ENCODE peak calls at places on chromosomes 1 and 21, in eight cellular contexts. N, E, J, Y, M, A, X and C are unnamed samples.

GRCh38 chr1:58932820-58933598 is 149.2 kb upstream of the JUN start:
- DNase-seq in E (peak), M (no peak), A (peak), J (peak), X (peak), Y (peak), N (no peak), C (peak)

GRCh38 chr1:4137621-4138390 is 237.7 kb upstream of the C1orf174 start:
- DNase-seq in N (no peak), E (no peak), Y (no peak), X (no peak), M (no peak), A (no peak), J (no peak), C (no peak)

GRCh38 chr1:8145525-8145924 is 119.4 kb upstream of the ERRFI1 start:
- DNase-seq in E (no peak), M (no peak), N (no peak), Y (no peak), X (no peak), A (no peak), J (no peak), C (peak)

GRCh38 chr1:198778049-198778448 is 139.2 kb downstream of the PTPRC start:
- DNase-seq in E (no peak), X (peak), N (no peak), J (no peak), M (no peak), Y (no peak), A (no peak), C (peak)

GRCh38 chr1:26189751-26190275 is 589 bp upstream of the CATSPER4 start:
- DNase-seq in E (no peak), J (no peak), X (no peak), A (no peak), Y (no peak), M (no peak), N (no peak), C (no peak)

GRCh38 chr1:68011786-68012375 is 38.5 kb downstream of the DIRAS3 start:
- DNase-seq in X (peak), A (no peak), E (no peak), N (no peak), M (no peak), Y (no peak), J (peak), C (no peak)

GRCh38 chr1:26686795-26687194 is 9.0 kb upstream of the ARID1A start:
- DNase-seq in E (no peak), Y (no peak), X (no peak), A (no peak), N (no peak), M (no peak), J (no peak), C (peak)

GRCh38 chr1:15305366-15305765 is 58.3 kb downstream of the FHAD1 start:
- DNase-seq in M (no peak), A (no peak), X (peak), J (no peak), Y (no peak), E (no peak), N (no peak), C (peak)

GRCh38 chr1:39046811-39047210 is 20.7 kb downstream of the NDUFS5 start:
- DNase-seq in N (no peak), J (no peak), Y (no peak), M (no peak), E (no peak), X (no peak), A (no peak), C (no peak)

GRCh38 chr1:248841702-248842395 is 3.8 kb downstream of the ZNF672 start:
- DNase-seq in J (peak), X (peak), N (peak), M (no peak), A (no peak), E (peak), Y (no peak), C (peak)

GRCh38 chr1:214122110-214122509 is 134.3 kb downstream of the PROX1 start:
- DNase-seq in E (no peak), Y (no peak), J (no peak), N (no peak), A (no peak), X (no peak), M (no peak), C (no peak)

GRCh38 chr1:88684482-88685238 is 587 bp downstream of the PKN2 start:
- DNase-seq in J (no peak), M (peak), X (peak), Y (no peak), E (peak), A (peak), N (peak), C (peak)
- TF ChIP-seq CTCF in J (no peak), M (no peak), X (no peak), Y (no peak), E (no peak), A (no peak), N (peak), C (peak)

GRCh38 chr21:45620201-45620600 is 23.3 kb upstream of the PCBP3 start:
- DNase-seq in E (peak), X (no peak), J (no peak), Y (no peak), N (no peak), A (no peak), M (no peak), C (no peak)

GRCh38 chr21:45617021-45617930 is 26.2 kb upstream of the PCBP3 start:
- DNase-seq in E (peak), Y (no peak), N (no peak), A (no peak), J (no peak), X (no peak), M (no peak), C (no peak)

GRCh38 chr21:45618846-45619485 is 24.6 kb upstream of the PCBP3 start:
- DNase-seq in J (peak), Y (no peak), X (no peak), E (peak), A (no peak), N (no peak), M (no peak), C (no peak)

GRCh38 chr21:45615145-45615711 is 28.3 kb upstream of the PCBP3 start:
- DNase-seq in X (peak), N (no peak), Y (no peak), M (no peak), A (peak), E (peak), J (no peak), C (peak)

DNA sequence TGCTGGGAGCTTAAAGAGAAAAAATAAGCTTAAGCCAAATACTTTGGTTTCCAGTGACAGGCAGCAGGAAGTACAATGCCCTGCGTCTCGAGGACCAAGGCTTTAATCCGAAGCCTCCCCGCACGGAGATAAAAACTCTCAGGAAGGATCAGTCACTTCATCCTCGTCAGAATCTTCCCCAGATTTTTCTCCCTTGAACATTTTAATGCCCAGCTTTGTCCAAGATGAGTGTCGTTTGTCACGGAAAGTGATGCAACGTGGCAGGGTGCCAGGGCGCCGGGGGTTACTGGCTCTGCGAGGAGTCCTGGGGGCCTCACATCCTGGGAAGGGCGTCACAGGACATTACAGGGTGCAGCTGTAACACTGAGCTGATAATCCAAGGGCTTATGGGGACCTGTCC is 25.2 kb upstream of the PCBP3 start:
- DNase-seq in M (no peak), Y (no peak), N (no peak), J (peak), X (peak), E (peak), A (no peak), C (peak)
- TF ChIP-seq CTCF in M (no peak), Y (no peak), N (no peak), J (no peak), X (no peak), E (no peak), A (no peak), C (no peak)

GRCh38 chr1:223714849-223715709 is 2.7 kb downstream of the CAPN2 start:
- DNase-seq in Y (no peak), X (peak), E (peak), J (peak), A (no peak), M (no peak), N (no peak), C (peak)
- TF ChIP-seq CTCF in Y (no peak), X (peak), E (no peak), J (no peak), A (no peak), M (no peak), N (no peak), C (peak)

GRCh38 chr1:157104598-157105293 is 5.1 kb upstream of the ETV3L start:
- DNase-seq in N (no peak), J (no peak), Y (no peak), X (peak), A (no peak), E (no peak), M (no peak), C (peak)
- TF ChIP-seq CTCF in N (no peak), J (no peak), Y (no peak), X (no peak), A (no peak), E (no peak), M (no peak), C (no peak)

GRCh38 chr1:206081811-206082210 is 28.8 kb downstream of the RHEX start:
- DNase-seq in X (no peak), E (no peak), A (peak), M (no peak), N (no peak), Y (no peak), J (no peak), C (no peak)
- TF ChIP-seq CTCF in X (no peak), E (no peak), A (no peak), M (no peak), N (no peak), Y (no peak), J (no peak), C (no peak)

GRCh38 chr1:61585714-61586113 is 139.2 kb downstream of the TM2D1 start:
- DNase-seq in X (no peak), Y (no peak), N (no peak), E (no peak), A (no peak), J (no peak), M (no peak), C (no peak)

GRCh38 chr1:61588736-61589381 is 136.1 kb downstream of the TM2D1 start:
- DNase-seq in E (peak), Y (peak), A (peak), N (peak), M (no peak), X (peak), J (peak), C (peak)

GRCh38 chr1:61589382-61589765 is 135.6 kb downstream of the TM2D1 start:
- DNase-seq in J (no peak), X (no peak), Y (no peak), M (no peak), E (no peak), A (no peak), N (peak), C (peak)

DNA sequence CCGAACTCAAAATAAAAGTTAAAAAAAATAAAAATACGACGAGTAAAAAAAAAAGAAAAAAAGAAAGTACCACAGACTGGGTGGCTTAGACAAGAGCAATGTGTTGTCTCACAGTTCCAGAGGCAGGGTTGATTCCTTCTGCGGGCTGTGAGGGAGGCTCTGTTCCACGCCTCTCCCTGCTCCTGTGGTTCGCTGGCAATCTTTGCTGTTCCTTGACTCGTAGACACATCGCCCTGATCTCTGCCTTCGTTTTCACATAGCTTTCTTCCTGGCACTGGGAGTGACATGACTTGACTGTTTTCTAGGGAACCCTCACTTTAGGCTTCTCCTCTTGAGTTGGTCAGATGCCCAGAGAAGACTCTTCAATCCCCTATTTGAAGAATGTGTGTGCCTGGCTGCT is 133.6 kb downstream of the TM2D1 start:
- DNase-seq in A (no peak), Y (no peak), N (no peak), E (no peak), J (no peak), X (no peak), M (no peak), C (no peak)
- TF ChIP-seq CTCF in A (no peak), Y (no peak), N (no peak), E (no peak), J (no peak), X (no peak), M (no peak), C (no peak)

DNA sequence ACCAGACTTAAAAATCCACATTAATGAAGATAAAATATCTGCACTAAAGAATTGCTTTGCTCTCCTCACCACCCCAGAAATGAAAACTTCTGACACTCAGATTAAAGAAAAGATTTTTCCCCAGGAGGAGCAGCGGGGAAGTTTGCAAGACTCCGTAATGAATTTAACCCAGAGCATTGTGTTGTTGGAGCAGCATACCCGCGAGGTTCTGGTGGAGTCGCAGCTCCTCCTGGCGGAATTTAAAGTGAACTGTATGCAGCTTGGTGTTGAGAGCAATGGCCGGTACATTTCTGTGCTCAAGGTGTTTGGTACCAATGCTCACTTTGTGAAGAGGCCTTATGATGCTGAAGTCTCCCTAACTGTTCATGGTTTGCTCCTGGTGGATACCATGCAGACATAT is 46.4 kb downstream of the VPS13D start:
- DNase-seq in Y (no peak), E (peak), M (no peak), X (peak), A (peak), J (peak), N (peak), C (peak)
- TF ChIP-seq CTCF in Y (peak), E (peak), M (peak), X (peak), A (peak), J (peak), N (peak), C (peak)

DNA sequence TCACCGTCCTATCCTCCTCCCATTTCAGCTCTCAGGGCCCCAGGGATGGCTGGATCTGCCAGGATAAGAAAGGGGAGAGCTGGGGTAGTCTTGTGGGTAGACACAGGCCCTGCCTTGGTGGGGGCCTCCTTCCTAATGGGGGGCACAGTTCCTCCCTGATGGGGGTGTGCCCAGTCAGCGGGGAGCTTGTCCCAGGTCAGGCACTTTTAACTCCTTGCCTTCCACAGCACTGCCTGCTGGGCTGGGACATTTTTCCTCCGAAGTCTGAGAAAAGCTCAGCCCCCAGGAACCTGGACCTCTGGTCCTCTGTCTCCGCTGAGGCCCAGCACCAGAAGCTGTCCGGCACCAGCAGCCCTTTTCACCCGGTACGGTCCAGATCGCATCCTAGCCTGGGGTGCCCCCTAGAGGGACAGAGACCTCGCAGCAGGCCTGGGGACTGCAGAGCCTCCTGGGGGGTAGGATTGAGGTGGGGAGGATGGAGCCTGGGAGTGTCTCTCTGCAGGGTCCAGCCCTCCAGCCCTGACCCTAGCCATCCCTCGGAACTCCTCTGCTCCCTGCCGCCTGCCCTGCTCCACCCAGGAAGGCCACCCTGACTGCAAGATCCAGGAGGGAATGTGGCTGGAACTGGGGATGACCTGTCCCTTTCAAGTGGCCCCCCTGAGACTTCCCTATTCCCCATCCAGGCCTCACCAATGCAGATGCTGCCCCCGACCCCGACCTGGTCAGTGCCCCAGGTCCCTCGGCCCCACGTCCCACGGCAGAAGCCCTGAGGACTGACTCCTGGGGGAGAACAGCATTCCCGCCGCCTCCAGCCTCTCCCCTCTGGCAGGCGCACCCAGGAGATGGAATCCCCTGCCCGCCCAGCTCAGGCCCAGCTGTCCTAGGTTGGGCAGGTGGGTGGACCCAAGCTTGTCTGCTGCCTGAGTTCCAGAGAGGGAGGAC is 12.0 kb downstream of the MIIP start:
- DNase-seq in Y (no peak), J (peak), A (peak), E (peak), X (peak), N (peak), M (no peak), C (no peak)
- TF ChIP-seq CTCF in Y (peak), J (peak), A (no peak), E (peak), X (peak), N (peak), M (peak), C (peak)

GRCh38 chr1:31977361-31978131 is 36.1 kb upstream of the KHDRBS1 start:
- DNase-seq in A (no peak), Y (no peak), N (no peak), X (peak), E (no peak), M (no peak), J (peak), C (peak)
- TF ChIP-seq CTCF in A (peak), Y (peak), N (peak), X (peak), E (peak), M (peak), J (peak), C (peak)

DNA sequence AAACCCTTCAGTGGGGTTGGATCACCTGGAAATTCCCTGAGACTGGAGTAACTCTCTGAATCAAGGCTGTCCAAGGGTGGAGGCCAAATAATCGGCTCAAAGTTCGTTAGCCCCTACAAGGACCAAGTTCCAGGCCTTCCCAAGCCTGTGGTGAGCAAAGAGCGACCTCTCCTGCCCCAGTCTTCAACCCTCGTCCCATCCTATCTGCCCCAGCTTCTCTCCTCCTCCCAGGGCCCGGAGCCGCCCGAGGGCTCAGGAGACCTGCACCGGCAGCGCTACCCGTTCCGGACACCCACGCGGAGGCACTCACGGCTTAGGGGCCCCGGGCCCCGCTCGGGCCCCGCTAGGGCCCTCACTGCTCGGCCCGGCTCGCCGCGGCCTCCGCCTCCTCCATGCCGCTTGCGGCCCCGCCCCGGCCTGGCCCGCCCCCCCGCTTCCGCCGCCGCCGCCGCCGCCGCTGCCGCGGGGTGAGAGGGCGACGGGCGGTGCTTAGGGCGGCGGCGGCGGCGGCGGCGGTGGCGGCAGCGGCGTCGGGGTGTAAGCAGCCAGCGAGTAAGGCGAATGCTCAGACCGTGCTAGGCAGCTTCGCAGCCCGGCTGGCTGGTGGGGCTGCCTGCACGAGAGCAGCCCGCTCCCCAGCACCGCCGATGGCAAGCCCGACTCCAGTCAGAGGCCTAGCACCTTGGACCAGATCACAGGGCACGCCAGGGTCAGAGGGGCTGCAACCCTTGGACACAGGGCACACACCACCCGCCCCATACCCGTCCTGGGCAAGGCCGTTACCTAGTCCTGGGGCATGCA is at the start of gene POMGNT1:
- DNase-seq in M (no peak), X (peak), A (peak), J (peak), E (peak), N (peak), Y (no peak), C (peak)
- TF ChIP-seq CTCF in M (peak), X (peak), A (no peak), J (no peak), E (no peak), N (no peak), Y (peak), C (no peak)